ENCODE peak calls at places on chromosomes 11 and 22, in four cellular contexts. N, U, Z and W are unnamed samples.

GRCh38 chr11:130121430-130121978 is 38.1 kb upstream of the ST14 start:
- ATAC-seq in N (peak; percentile 53), U (no peak), Z (no peak), W (no peak)

GRCh38 chr11:69414773-69415187 is 66.7 kb upstream of the LINC01488 start:
- ATAC-seq in N (no peak), U (peak; percentile 23), Z (no peak), W (no peak)

GRCh38 chr11:64076764-64077163 is 41.0 kb downstream of the FLRT1 start:
- ATAC-seq in N (no peak), U (peak; percentile 55), Z (no peak), W (no peak)

GRCh38 chr11:9815486-9816136 is 151.7 kb downstream of the SWAP70 start:
- ATAC-seq in N (no peak), U (no peak), Z (no peak), W (no peak)

GRCh38 chr22:42793848-42794405 is 63.1 kb downstream of the ARFGAP3 start:
- ATAC-seq in N (no peak), U (no peak), Z (no peak), W (no peak)

GRCh38 chr11:18271206-18271605 is 5.1 kb downstream of the SAA1 start:
- ATAC-seq in N (no peak), U (no peak), Z (no peak), W (no peak)

GRCh38 chr11:36162909-36163434 is 126.3 kb downstream of the COMMD9 start:
- ATAC-seq in N (no peak), U (peak; percentile 76), Z (peak; percentile 31), W (no peak)

GRCh38 chr22:37918149-37918548 is 12.1 kb downstream of the MICALL1 start:
- ATAC-seq in N (no peak), U (no peak), Z (no peak), W (peak; percentile 68)

GRCh38 chr11:555500-556174 is 4.9 kb downstream of the LMNTD2 start:
- ATAC-seq in N (peak; percentile 28), U (no peak), Z (no peak), W (no peak)

GRCh38 chr22:24588370-24588755 is 4.5 kb downstream of the LRRC75B start:
- ATAC-seq in N (no peak), U (no peak), Z (no peak), W (no peak)

GRCh38 chr11:26976389-26976788 is 17.5 kb upstream of the FIBIN start:
- ATAC-seq in N (no peak), U (no peak), Z (no peak), W (no peak)

GRCh38 chr11:111975076-111975806 is 38.1 kb downstream of the DIXDC1 start:
- ATAC-seq in N (no peak), U (peak; percentile 40), Z (peak; percentile 32), W (no peak)

GRCh38 chr11:120185678-120186407 is 25.0 kb upstream of the OAF start:
- ATAC-seq in N (no peak), U (peak; percentile 18), Z (no peak), W (no peak)

GRCh38 chr11:924406-925157 is 1.1 kb upstream of the AP2A2 start:
- ATAC-seq in N (no peak), U (peak; percentile 5), Z (peak; percentile 1), W (no peak)

GRCh38 chr11:94185387-94186084 is 56.9 kb downstream of the PANX1 start:
- ATAC-seq in N (no peak), U (no peak), Z (no peak), W (no peak)

GRCh38 chr22:36299911-36300310 is 47.0 kb downstream of the APOL1 start:
- ATAC-seq in N (no peak), U (no peak), Z (no peak), W (no peak)

GRCh38 chr11:102575016-102575415 is 44.5 kb upstream of the MMP7 start:
- ATAC-seq in N (no peak), U (no peak), Z (no peak), W (no peak)

GRCh38 chr11:45170484-45170883 is 24.0 kb downstream of the PRDM11 start:
- ATAC-seq in N (no peak), U (no peak), Z (no peak), W (no peak)

GRCh38 chr11:61378713-61379313 is 13.6 kb upstream of the TMEM216 start:
- ATAC-seq in N (no peak), U (peak; percentile 88), Z (peak; percentile 94), W (no peak)

GRCh38 chr11:3014943-3015342 is 22.8 kb upstream of the NAP1L4 start:
- ATAC-seq in N (no peak), U (no peak), Z (no peak), W (no peak)

GRCh38 chr11:15097411-15097810 is 17.3 kb upstream of the INSC start:
- ATAC-seq in N (no peak), U (no peak), Z (no peak), W (no peak)

GRCh38 chr11:73236879-73237278 is 18.8 kb downstream of the P2RY2 start:
- ATAC-seq in N (peak; percentile 48), U (peak; percentile 52), Z (peak; percentile 8), W (peak; percentile 53)

GRCh38 chr22:22045576-22046335 is 63.2 kb upstream of the TOP3B start:
- ATAC-seq in N (no peak), U (no peak), Z (no peak), W (no peak)

GRCh38 chr11:74466916-74467885 is at the start of gene KCNE3:
- ATAC-seq in N (no peak), U (peak; percentile 91), Z (peak; percentile 93), W (peak; percentile 21)

GRCh38 chr11:76626921-76627391 is 43.6 kb downstream of the LRRC32 start:
- ATAC-seq in N (peak; percentile 55), U (no peak), Z (no peak), W (peak; percentile 85)

GRCh38 chr11:10354389-10354788 is 49.5 kb downstream of the ADM start:
- ATAC-seq in N (no peak), U (no peak), Z (no peak), W (no peak)

GRCh38 chr11:17014774-17015638 is 792 bp upstream of the PLEKHA7 start:
- ATAC-seq in N (peak; percentile 64), U (peak; percentile 25), Z (peak; percentile 13), W (peak; percentile 35)

GRCh38 chr11:16801288-16801980 is 63.0 kb downstream of the C11orf58 start:
- ATAC-seq in N (no peak), U (peak; percentile 64), Z (peak; percentile 38), W (no peak)

GRCh38 chr22:25334091-25334490 is 114.7 kb downstream of the CRYBB2 start:
- ATAC-seq in N (no peak), U (peak; percentile 52), Z (peak; percentile 64), W (peak; percentile 27)

GRCh38 chr11:93614111-93614784 is 47.2 kb upstream of the CEP295 start:
- ATAC-seq in N (no peak), U (no peak), Z (no peak), W (no peak)

GRCh38 chr22:29936186-29936585 is 53.2 kb downstream of the MTMR3 start:
- ATAC-seq in N (no peak), U (peak; percentile 39), Z (no peak), W (no peak)